ENCODE peak calls at places on chromosomes 5 and 9, in four cellular contexts. O is right atrium auricular region, S is PC-9, C is heart right ventricle. J is an unnamed sample.

GRCh38 chr5:16889203-16889971 is 46.7 kb downstream of the MYO10 start:
- DNase-seq in C (no peak), S (peak), O (no peak), J (no peak)

GRCh38 chr9:129351058-129351641 is 173.1 kb upstream of the IER5L start:
- DNase-seq in O (no peak), C (no peak), S (no peak), J (peak)

GRCh38 chr5:29122306-29122705 is 2071.2 kb upstream of the CDH6 start:
- DNase-seq in S (no peak), C (no peak), O (no peak), J (no peak)

GRCh38 chr5:77777911-77778310 is 1.8 kb upstream of the TBCA start:
- DNase-seq in C (no peak), O (no peak), S (no peak), J (no peak)

GRCh38 chr5:122736086-122736485 is 38.8 kb upstream of the SNX2 start:
- DNase-seq in O (no peak), C (no peak), S (no peak), J (no peak)

GRCh38 chr5:71471193-71471592 is 15.7 kb downstream of the BDP1 start:
- DNase-seq in S (no peak), C (no peak), O (no peak), J (no peak)

GRCh38 chr5:176639981-176640380 is 7.3 kb upstream of the TSPAN17 start:
- DNase-seq in C (peak), O (no peak), S (no peak), J (no peak)

GRCh38 chr5:42507451-42508092 is 84.3 kb downstream of the GHR start:
- DNase-seq in O (no peak), S (no peak), C (no peak), J (no peak)

GRCh38 chr5:63125862-63126261 is 547.2 kb downstream of the LRRC70 start:
- DNase-seq in O (no peak), C (no peak), S (no peak), J (no peak)

GRCh38 chr5:155049569-155050383 is 36.2 kb downstream of the KIF4B start:
- DNase-seq in S (no peak), O (no peak), C (no peak), J (no peak)
- TF ChIP-seq CTCF in S (peak), O (no peak), C (no peak), J (peak)

GRCh38 chr5:169549453-169549852 is 34.1 kb upstream of the SPDL1 start:
- DNase-seq in O (no peak), S (no peak), C (no peak), J (no peak)

GRCh38 chr5:169546346-169546745 is 37.2 kb upstream of the SPDL1 start:
- DNase-seq in S (no peak), O (no peak), C (no peak), J (no peak)

GRCh38 chr5:169547508-169547907 is 36.1 kb upstream of the SPDL1 start:
- DNase-seq in C (no peak), O (no peak), S (no peak), J (no peak)

GRCh38 chr5:169550227-169550626 is 33.3 kb upstream of the SPDL1 start:
- DNase-seq in O (no peak), S (no peak), C (no peak), J (no peak)

DNA sequence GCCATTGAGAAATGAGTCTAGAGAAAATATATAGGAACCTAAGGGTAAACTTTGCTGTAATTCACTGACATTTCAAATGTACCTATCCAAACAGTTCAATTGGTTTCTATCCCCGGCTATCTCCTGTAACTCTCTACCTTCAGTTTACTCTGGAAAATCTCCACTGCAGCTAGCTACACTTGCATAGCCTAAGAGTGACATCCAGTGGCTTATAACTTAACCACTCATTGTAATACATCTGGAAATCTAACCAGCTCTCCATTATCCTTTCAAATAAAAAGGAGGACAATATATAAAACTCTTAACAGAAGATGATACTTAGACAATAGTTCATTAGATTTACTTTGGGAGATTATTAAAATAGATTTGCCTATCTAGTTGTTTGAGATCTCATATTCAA is 35.3 kb upstream of the SPDL1 start:
- DNase-seq in S (no peak), O (no peak), C (no peak), J (no peak)
- TF ChIP-seq CTCF in S (peak), O (no peak), C (peak), J (no peak)

GRCh38 chr5:21739096-21739495 is 1114.0 kb downstream of the CDH12 start:
- DNase-seq in S (no peak), C (no peak), O (no peak), J (no peak)
- TF ChIP-seq CTCF in S (no peak), C (no peak), O (no peak), J (no peak)

GRCh38 chr5:53059281-53059680 is 50.3 kb downstream of the MOCS2 start:
- DNase-seq in O (no peak), C (no peak), S (no peak), J (no peak)
- TF ChIP-seq CTCF in O (no peak), C (no peak), S (no peak), J (no peak)

DNA sequence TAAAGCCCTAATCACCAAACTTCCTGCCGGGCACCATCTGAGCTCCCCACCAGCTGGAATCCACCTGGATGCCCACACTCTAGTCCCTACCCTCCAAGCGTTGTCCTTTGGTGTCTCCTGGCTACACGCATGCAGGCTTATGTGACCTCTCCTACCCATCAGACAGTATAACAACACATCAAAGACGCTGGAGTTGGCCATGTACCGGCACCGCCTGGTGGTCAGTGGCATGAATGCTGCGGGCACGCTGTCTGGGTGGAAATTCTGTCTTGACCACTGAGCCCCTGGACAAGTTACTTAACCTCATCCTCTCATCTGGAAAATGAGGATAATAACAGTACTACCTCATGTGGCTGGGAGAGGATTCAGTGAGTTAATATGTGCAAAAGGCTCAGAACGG is 23.4 kb upstream of the CORO2A start:
- DNase-seq in C (no peak), S (no peak), O (no peak), J (peak)
- TF ChIP-seq CTCF in C (peak), S (peak), O (no peak), J (peak)

DNA sequence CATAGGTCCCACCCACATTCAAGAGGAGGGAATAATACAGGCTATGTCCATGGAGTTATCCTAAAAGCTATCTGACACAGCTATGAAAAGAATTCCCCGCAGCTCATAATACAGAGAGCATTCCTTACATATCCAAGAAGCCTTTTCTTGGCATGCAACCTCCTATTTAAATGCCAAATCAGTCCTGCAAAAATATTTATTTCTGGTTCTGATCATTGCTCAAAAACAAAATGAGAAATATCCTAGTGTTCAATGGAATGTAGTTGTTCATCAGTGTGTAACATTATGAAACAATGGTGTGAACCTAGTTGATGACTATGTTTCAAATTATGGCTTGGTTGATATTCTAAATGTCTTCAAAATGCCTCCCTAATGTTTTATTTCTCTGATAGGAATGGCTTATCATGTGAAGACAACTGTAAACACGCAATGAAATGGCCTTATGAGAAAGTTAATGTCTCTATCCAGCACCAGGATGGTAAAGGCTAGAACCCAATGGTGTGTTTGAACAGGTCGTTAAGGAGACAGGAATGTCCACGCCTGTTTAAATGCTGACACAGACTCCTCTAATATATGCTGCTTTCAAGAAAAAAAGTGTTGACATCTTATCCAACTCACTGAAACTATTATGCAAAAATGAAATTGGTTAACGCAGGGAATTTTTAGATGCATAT is 126.7 kb upstream of the CDH6 start:
- DNase-seq in O (no peak), S (no peak), C (no peak), J (no peak)
- TF ChIP-seq CTCF in O (no peak), S (no peak), C (no peak), J (no peak)

GRCh38 chr5:141413540-141414069 is 818 bp downstream of the PCDHGA10 start:
- DNase-seq in S (no peak), O (no peak), C (no peak), J (no peak)

GRCh38 chr5:141409598-141410306 is 1.9 kb downstream of the PCDHGB6 start:
- DNase-seq in O (no peak), C (no peak), S (no peak), J (no peak)

GRCh38 chr5:141411575-141411974 is 1.2 kb upstream of the PCDHGA10 start:
- DNase-seq in C (no peak), O (no peak), S (no peak), J (no peak)

DNA sequence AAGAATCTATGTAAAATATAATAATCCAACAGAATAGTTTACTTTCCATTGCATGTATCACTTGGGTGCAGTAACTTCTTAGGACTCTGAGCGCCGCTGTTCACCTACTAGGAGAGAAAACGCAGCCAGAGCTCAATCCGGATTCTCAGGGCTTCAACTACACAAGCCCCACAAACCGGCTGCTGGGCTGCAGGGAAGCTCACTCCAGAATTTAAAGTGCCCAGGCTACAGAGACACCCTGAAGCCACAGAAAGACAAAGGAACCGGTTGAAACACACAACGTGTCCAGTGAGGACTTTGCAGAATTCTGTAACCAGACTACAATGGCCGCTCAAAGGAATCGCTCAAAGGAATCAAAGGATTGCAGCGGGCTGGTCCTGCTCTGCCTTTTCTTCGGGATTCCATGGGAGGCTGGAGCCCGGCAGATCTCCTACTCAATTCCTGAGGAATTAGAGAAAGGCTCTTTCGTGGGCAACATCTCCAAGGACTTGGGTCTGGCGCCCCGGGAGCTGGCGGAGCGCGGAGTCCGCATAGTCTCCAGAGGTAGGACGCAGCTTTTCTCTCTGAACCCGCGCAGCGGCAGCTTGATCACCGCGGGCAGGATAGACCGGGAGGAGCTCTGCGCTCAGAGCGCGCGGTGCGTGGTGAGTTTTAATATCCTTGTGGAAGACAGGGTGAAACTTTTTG is at the start of gene PCDHGA10:
- DNase-seq in C (no peak), S (peak), O (no peak), J (peak)
- TF ChIP-seq CTCF in C (peak), S (peak), O (peak), J (peak)

GRCh38 chr9:31807574-31808256 is 576.7 kb upstream of the ACO1 start:
- DNase-seq in C (no peak), S (no peak), O (no peak), J (no peak)
- TF ChIP-seq CTCF in C (no peak), S (no peak), O (no peak), J (no peak)

DNA sequence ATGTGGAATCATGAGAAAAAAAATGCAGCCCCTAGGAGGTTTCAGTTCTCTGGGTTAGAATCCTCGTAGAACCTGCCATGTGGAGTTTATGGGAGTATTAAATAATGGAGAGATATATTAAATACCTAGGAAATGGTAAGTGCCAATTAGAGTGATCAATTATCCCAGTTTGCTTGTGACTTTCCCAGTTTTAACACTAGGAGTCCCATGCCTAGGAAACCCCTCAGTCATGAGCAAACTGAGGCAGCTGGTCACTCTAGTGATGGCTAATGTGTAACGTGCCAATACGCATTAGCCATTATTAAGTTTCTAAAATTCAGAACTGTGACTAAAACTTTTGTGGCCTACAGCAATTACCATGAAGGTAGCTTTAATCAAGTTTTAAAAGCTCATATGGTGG is 720.6 kb downstream of the TAF11L14 start:
- DNase-seq in O (no peak), C (no peak), S (no peak), J (no peak)
- TF ChIP-seq CTCF in O (no peak), C (no peak), S (no peak), J (no peak)

J was measured in glutamatergic neuron.